ENCODE peak calls at places on chromosomes 11 and 22, in four cellular contexts. I, B, K and L are unnamed samples.
A peak's percentile ranks its signal among the peaks of the same experiment; 100 is the strongest.

GRCh38 chr11:74288161-74288560 is 23.3 kb downstream of the P4HA3 start:
- DNase-seq in I (no peak), K (no peak), B (no peak), L (no peak)

GRCh38 chr11:3007404-3008010 is 15.4 kb upstream of the NAP1L4 start:
- DNase-seq in B (no peak), I (no peak), K (no peak), L (no peak)

GRCh38 chr22:44730490-44731356 is 21.7 kb upstream of the ARHGAP8 start:
- DNase-seq in B (no peak), I (no peak), K (no peak), L (no peak)

GRCh38 chr11:111450480-111451320 is 61.5 kb downstream of the BTG4 start:
- DNase-seq in B (peak; percentile 36), I (peak; percentile 57), K (no peak), L (no peak)

GRCh38 chr11:68206211-68206610 is 6.9 kb downstream of the KMT5B start:
- DNase-seq in B (no peak), I (peak; percentile 68), K (peak; percentile 26), L (peak; percentile 80)

GRCh38 chr11:19951558-19952083 is 208.7 kb downstream of the DBX1 start:
- DNase-seq in B (no peak), K (peak; percentile 52), I (peak; percentile 48), L (peak; percentile 60)

GRCh38 chr11:134535029-134536025 is 123.3 kb upstream of the B3GAT1 start:
- DNase-seq in I (no peak), K (no peak), B (peak; percentile 25), L (no peak)

GRCh38 chr11:84384637-84385227 is 1098.6 kb upstream of the CCDC90B start:
- DNase-seq in B (no peak), K (peak; percentile 17), I (peak; percentile 20), L (peak; percentile 32)

GRCh38 chr11:68031136-68031459 is 617 bp downstream of the NDUFS8 start:
- DNase-seq in I (no peak), B (no peak), K (no peak), L (no peak)

GRCh38 chr11:1889941-1890855 is 1.5 kb downstream of the PRR33 start:
- DNase-seq in B (peak; percentile 70), I (peak; percentile 44), K (no peak), L (no peak)